ENCODE peak calls at places on chromosomes 7 and 10, in five cellular contexts. C is PC-3; M is left lung; B is endothelial cell; G is CD4-positive, alpha-beta memory T cell. X is an unnamed sample.

GRCh38 chr10:45211576-45211975 is 103.8 kb downstream of the OR13A1 start:
- DNase-seq in C (no peak), M (no peak), B (no peak), G (no peak), X (no peak)

GRCh38 chr7:17772581-17773288 is 167.6 kb downstream of the SNX13 start:
- DNase-seq in C (no peak), M (no peak), B (no peak), G (no peak), X (no peak)

GRCh38 chr7:129401968-129402860 is 32.0 kb upstream of the STRIP2 start:
- DNase-seq in C (peak; percentile 45), M (no peak), B (no peak), G (no peak), X (no peak)

GRCh38 chr7:94062372-94062771 is 58.2 kb upstream of the BET1 start:
- DNase-seq in C (no peak), M (no peak), B (no peak), G (no peak), X (no peak)

GRCh38 chr7:41820117-41820671 is 117.3 kb upstream of the INHBA start:
- DNase-seq in C (no peak), M (no peak), B (no peak), G (no peak), X (no peak)

GRCh38 chr7:53218730-53219504 is 183.5 kb downstream of the POM121L12 start:
- DNase-seq in C (no peak), M (peak; percentile 70), B (peak; percentile 30), G (no peak), X (no peak)

GRCh38 chr7:96426027-96426426 is 104.1 kb upstream of the SLC25A13 start:
- DNase-seq in C (peak; percentile 87), M (no peak), B (no peak), G (no peak), X (peak; percentile 34)

GRCh38 chr7:2663121-2663886 is 24.7 kb upstream of the AMZ1 start:
- DNase-seq in C (no peak), M (peak; percentile 83), B (no peak), G (no peak), X (no peak)

GRCh38 chr10:96415896-96416554 is 57.2 kb upstream of the OPALIN start:
- DNase-seq in C (no peak), M (no peak), B (no peak), G (no peak), X (peak; percentile 16)

GRCh38 chr7:17668122-17668521 is 272.2 kb downstream of the SNX13 start:
- DNase-seq in C (no peak), M (no peak), B (no peak), G (no peak), X (no peak)

GRCh38 chr10:9759596-9759995 is 1258.1 kb upstream of the CELF2 start:
- DNase-seq in C (no peak), M (no peak), B (no peak), G (no peak), X (no peak)

GRCh38 chr7:131045526-131045925 is 282.1 kb upstream of the MKLN1 start:
- DNase-seq in C (no peak), M (no peak), B (no peak), G (no peak), X (no peak)

GRCh38 chr7:93046641-93047040 is 71.1 kb downstream of the SAMD9 start:
- DNase-seq in C (peak; percentile 56), M (no peak), B (no peak), G (no peak), X (no peak)

GRCh38 chr7:41711283-41712064 is 8.6 kb upstream of the INHBA start:
- DNase-seq in C (peak; percentile 55), M (no peak), B (peak; percentile 51), G (no peak), X (no peak)

GRCh38 chr7:134701272-134701671 is 54.6 kb downstream of the BPGM start:
- DNase-seq in C (peak; percentile 62), M (no peak), B (no peak), G (peak; percentile 21), X (no peak)

GRCh38 chr7:37089972-37090371 is 358.7 kb downstream of the ELMO1 start:
- DNase-seq in C (no peak), M (no peak), B (no peak), G (no peak), X (peak; percentile 28)

GRCh38 chr10:108905821-108906220 is 1017.5 kb downstream of the XPNPEP1 start:
- DNase-seq in C (no peak), M (no peak), B (no peak), G (no peak), X (no peak)

GRCh38 chr7:2804227-2804763 is 39.8 kb downstream of the GNA12 start:
- DNase-seq in C (no peak), M (no peak), B (no peak), G (no peak), X (no peak)

GRCh38 chr7:131197920-131198610 is 129.6 kb upstream of the MKLN1 start:
- DNase-seq in C (peak; percentile 77), M (no peak), B (no peak), G (no peak), X (peak; percentile 73)

GRCh38 chr10:117616179-117616578 is 73.6 kb downstream of the EMX2 start:
- DNase-seq in C (no peak), M (no peak), B (no peak), G (no peak), X (no peak)

GRCh38 chr10:125144693-125145623 is 15.4 kb downstream of the CTBP2 start:
- DNase-seq in C (no peak), M (no peak), B (peak; percentile 53), G (no peak), X (peak; percentile 65)

GRCh38 chr10:125344573-125345121 is 184.3 kb upstream of the CTBP2 start:
- DNase-seq in C (peak; percentile 8), M (peak; percentile 70), B (no peak), G (no peak), X (no peak)

GRCh38 chr10:21315321-21316220 is 209.9 kb downstream of the SKIDA1 start:
- DNase-seq in C (no peak), M (no peak), B (no peak), G (no peak), X (peak; percentile 85)